ENCODE peak calls at places on chromosomes 3 and 15, in six cellular contexts. B, C, F, X, K and R are unnamed samples.

GRCh38 chr3:38139652-38140051 is 1.2 kb downstream of the MYD88 start:
- DNase-seq in F (no peak), B (no peak), C (no peak), X (no peak), K (no peak), R (no peak)

GRCh38 chr15:29674661-29675533 is 147.4 kb downstream of the TJP1 start:
- DNase-seq in K (peak), X (no peak), C (peak), B (peak), F (peak), R (no peak)

GRCh38 chr3:105108823-105109222 is 257.9 kb upstream of the ALCAM start:
- DNase-seq in K (no peak), F (no peak), B (no peak), C (no peak), X (no peak), R (no peak)

GRCh38 chr3:127073931-127074820 is 91.3 kb downstream of the PLXNA1 start:
- DNase-seq in K (no peak), C (no peak), B (peak), X (no peak), F (peak), R (no peak)

GRCh38 chr15:45790325-45790943 is 155.6 kb downstream of the SQOR start:
- DNase-seq in K (no peak), F (no peak), X (no peak), B (peak), C (peak), R (no peak)

GRCh38 chr15:58684751-58685150 is 64.8 kb downstream of the ADAM10 start:
- DNase-seq in C (peak), F (no peak), B (no peak), K (no peak), X (no peak), R (no peak)

GRCh38 chr3:120049881-120050539 is 44.2 kb downstream of the GSK3B start:
- DNase-seq in K (no peak), B (no peak), F (no peak), C (no peak), X (no peak), R (no peak)

GRCh38 chr3:57646723-57647122 is 46.2 kb downstream of the DENND6A start:
- DNase-seq in X (no peak), F (no peak), C (peak), B (peak), K (peak), R (peak)

GRCh38 chr3:101303089-101303731 is 17.2 kb downstream of the IMPG2 start:
- DNase-seq in X (no peak), F (no peak), C (peak), K (no peak), B (no peak), R (no peak)

GRCh38 chr15:90562669-90563068 is 32.9 kb downstream of the CRTC3 start:
- DNase-seq in X (no peak), B (no peak), C (no peak), K (no peak), F (no peak), R (no peak)

GRCh38 chr3:48614044-48614443 is 4.6 kb upstream of the UQCRC1 start:
- DNase-seq in B (no peak), K (no peak), F (no peak), X (no peak), C (peak), R (no peak)

GRCh38 chr3:168884353-168884903 is 779.1 kb downstream of the MECOM start:
- DNase-seq in C (peak), X (no peak), K (no peak), B (peak), F (no peak), R (no peak)

GRCh38 chr3:197584733-197585132 is 29.0 kb upstream of the BDH1 start:
- DNase-seq in F (no peak), C (no peak), K (no peak), X (no peak), B (no peak), R (no peak)

GRCh38 chr3:62376187-62376720 is 2.9 kb upstream of the FEZF2 start:
- DNase-seq in F (no peak), K (no peak), X (no peak), B (no peak), C (no peak), R (no peak)

GRCh38 chr15:42490743-42491539 is at the start of gene ZNF106:
- DNase-seq in F (peak), B (peak), K (peak), C (peak), X (peak), R (peak)
- TF ChIP-seq POLR2A in F (no peak), B (peak), K (peak), C (peak), X (peak), R (peak)

GRCh38 chr15:74228723-74229081 is 7.4 kb upstream of the CCDC33 start:
- DNase-seq in K (no peak), C (peak), X (no peak), F (no peak), B (no peak), R (no peak)

GRCh38 chr15:74225928-74226327 is 10.2 kb upstream of the CCDC33 start:
- DNase-seq in B (no peak), F (no peak), X (no peak), C (no peak), K (no peak), R (no peak)

GRCh38 chr15:74229686-74230085 is 6.4 kb upstream of the CCDC33 start:
- DNase-seq in B (no peak), X (no peak), K (no peak), C (no peak), F (no peak), R (no peak)

GRCh38 chr15:74226761-74227540 is 9.2 kb upstream of the CCDC33 start:
- DNase-seq in F (no peak), B (no peak), K (no peak), X (no peak), C (no peak), R (no peak)

GRCh38 chr15:74227968-74228722 is 8.0 kb upstream of the CCDC33 start:
- DNase-seq in C (no peak), B (no peak), K (no peak), X (no peak), F (no peak), R (no peak)
- TF ChIP-seq POLR2A in C (no peak), B (no peak), K (no peak), X (no peak), F (no peak), R (no peak)

GRCh38 chr3:138834359-138835176 is at the start of gene PIK3CB:
- DNase-seq in C (peak), X (peak), F (peak), B (peak), K (peak), R (peak)
- TF ChIP-seq POLR2A in C (peak), X (peak), F (peak), B (peak), K (no peak), R (peak)

DNA sequence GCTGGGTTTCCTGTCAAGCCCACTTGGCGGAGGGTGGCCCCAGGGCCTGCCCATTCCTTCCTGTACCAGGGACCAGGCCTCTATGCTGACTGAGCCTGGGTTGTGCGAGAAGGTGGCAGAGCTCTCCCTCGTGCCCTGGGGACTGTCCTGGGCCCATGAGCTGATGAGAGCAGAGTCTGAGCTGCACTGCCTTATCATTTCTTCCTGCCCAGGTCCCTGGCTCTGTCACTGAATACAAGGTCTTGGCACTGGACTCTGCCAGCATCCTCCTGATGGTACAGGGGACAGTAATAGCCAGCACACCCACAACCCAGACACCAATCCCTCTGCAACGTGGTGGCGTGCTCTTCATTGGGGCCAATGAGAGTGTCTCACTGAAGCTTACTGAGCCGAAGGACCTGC is 7.5 kb downstream of the MPI start:
- DNase-seq in B (no peak), C (no peak), F (peak), K (peak), X (no peak), R (no peak)
- TF ChIP-seq POLR2A in B (no peak), C (no peak), F (no peak), K (no peak), X (no peak), R (no peak)

GRCh38 chr3:129112308-129113052 is 9.1 kb downstream of the RAB43 start:
- DNase-seq in F (no peak), C (peak), K (no peak), X (no peak), B (no peak), R (peak)
- TF ChIP-seq POLR2A in F (no peak), C (no peak), K (no peak), X (no peak), B (no peak), R (no peak)